ENCODE peak calls at places on chromosomes 16 and 17, in four cellular contexts. One of them, this sample, is unnamed.

GRCh38 chr17:73698966-73699365 is 54.7 kb upstream of the SDK2 start:
- DNase-seq in lower leg skin: peak; percentile 59
- DNase-seq in BJ: no peak
- DNase-seq in lung: no peak
- DNase-seq in this sample: no peak

GRCh38 chr16:14669776-14670175 is 24.3 kb downstream of the PLA2G10 start:
- DNase-seq in lower leg skin: no peak
- DNase-seq in BJ: no peak
- DNase-seq in lung: peak; percentile 57
- DNase-seq in this sample: no peak

GRCh38 chr17:59760164-59760563 is 52.7 kb downstream of the VMP1 start:
- DNase-seq in lower leg skin: no peak
- DNase-seq in BJ: no peak
- DNase-seq in lung: no peak
- DNase-seq in this sample: no peak

GRCh38 chr16:66502020-66502913 is 47.7 kb downstream of the TK2 start:
- DNase-seq in lower leg skin: peak; percentile 95
- DNase-seq in BJ: no peak
- DNase-seq in lung: peak; percentile 77
- DNase-seq in this sample: peak; percentile 92

GRCh38 chr17:8726951-8727555 is 17.6 kb downstream of the CCDC42 start:
- DNase-seq in lower leg skin: peak; percentile 85
- DNase-seq in BJ: no peak
- DNase-seq in lung: no peak
- DNase-seq in this sample: peak; percentile 75

GRCh38 chr16:2003827-2004641 is 5.6 kb downstream of the ZNF598 start:
- DNase-seq in lower leg skin: peak; percentile 95
- DNase-seq in BJ: peak; percentile 12
- DNase-seq in lung: peak; percentile 90
- DNase-seq in this sample: peak; percentile 77

GRCh38 chr16:4160663-4161436 is 44.6 kb upstream of the ADCY9 start:
- DNase-seq in lower leg skin: no peak
- DNase-seq in BJ: no peak
- DNase-seq in lung: no peak
- DNase-seq in this sample: no peak

GRCh38 chr17:39866013-39866730 is 1.8 kb upstream of the ZPBP2 start:
- DNase-seq in lower leg skin: no peak
- DNase-seq in BJ: no peak
- DNase-seq in lung: no peak
- DNase-seq in this sample: no peak

GRCh38 chr17:39225974-39226683 is 384 bp upstream of the STAC2 start:
- DNase-seq in lower leg skin: peak; percentile 93
- DNase-seq in BJ: no peak
- DNase-seq in lung: no peak
- DNase-seq in this sample: peak; percentile 97

GRCh38 chr16:24668481-24669001 is 60.9 kb upstream of the TNRC6A start:
- DNase-seq in lower leg skin: no peak
- DNase-seq in BJ: peak; percentile 57
- DNase-seq in lung: no peak
- DNase-seq in this sample: peak; percentile 56

GRCh38 chr16:62475573-62475972 is 439.3 kb upstream of the CDH8 start:
- DNase-seq in lower leg skin: peak; percentile 46
- DNase-seq in BJ: no peak
- DNase-seq in lung: no peak
- DNase-seq in this sample: no peak

GRCh38 chr16:12958366-12958765 is 57.0 kb downstream of the SHISA9 start:
- DNase-seq in lower leg skin: no peak
- DNase-seq in BJ: no peak
- DNase-seq in lung: no peak
- DNase-seq in this sample: no peak

GRCh38 chr16:68235882-68236803 is at the start of gene ESRP2:
- DNase-seq in lower leg skin: peak; percentile 93
- DNase-seq in BJ: no peak
- DNase-seq in lung: peak; percentile 86
- DNase-seq in this sample: no peak

GRCh38 chr17:29004081-29004692 is 1.6 kb downstream of the SEZ6 start:
- DNase-seq in lower leg skin: no peak
- DNase-seq in BJ: no peak
- DNase-seq in lung: no peak
- DNase-seq in this sample: no peak

DNA sequence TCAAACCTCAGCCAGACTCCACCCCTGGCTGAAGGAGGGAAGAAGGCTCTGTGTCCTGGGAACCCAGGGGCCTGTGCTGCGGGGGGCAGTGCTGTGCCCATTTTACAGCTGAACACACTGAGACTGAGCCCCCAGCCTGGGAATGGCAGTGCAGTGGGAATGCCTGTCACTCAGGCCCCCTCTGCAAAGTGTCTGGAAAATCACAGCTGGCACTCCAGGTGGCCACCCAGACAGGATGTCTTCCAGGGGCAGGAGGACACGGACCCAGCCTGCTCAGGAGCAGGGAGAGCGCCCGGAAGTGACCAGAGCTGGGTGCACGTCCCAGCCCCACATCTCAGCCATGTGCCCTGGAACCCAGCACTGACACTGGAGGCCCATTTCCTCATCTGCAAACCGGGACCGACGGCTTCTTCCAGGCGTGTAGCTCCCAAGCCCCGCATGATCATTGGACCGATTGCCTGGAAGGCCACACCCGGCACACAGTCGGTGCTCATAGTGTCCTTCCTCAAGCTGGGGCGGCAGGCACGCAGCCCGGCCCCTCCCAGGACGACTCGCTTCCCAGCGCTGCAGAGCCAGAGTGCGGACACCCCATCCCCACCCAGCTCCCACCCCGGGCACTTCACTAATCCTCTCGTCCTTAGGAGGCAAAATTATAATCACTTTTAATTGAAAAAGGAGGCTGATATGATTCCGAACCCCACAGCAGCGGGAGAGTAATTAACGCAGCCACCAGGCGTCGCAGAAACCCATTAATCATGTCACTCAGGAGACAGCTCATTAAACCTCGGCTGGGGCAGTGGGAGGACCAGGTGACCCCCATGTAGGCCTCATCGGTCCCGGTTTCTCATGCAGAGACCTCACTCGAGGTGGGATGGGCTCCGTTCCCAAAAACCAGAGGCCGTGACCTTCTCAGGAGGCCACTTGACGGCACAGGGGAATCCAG is 32.9 kb downstream of the ZNF469 start:
- DNase-seq in lower leg skin: no peak
- DNase-seq in BJ: no peak
- DNase-seq in lung: no peak
- DNase-seq in this sample: no peak
- TF ChIP-seq CTCF in lower leg skin: no peak
- TF ChIP-seq CTCF in BJ: no peak
- TF ChIP-seq CTCF in lung: no peak
- TF ChIP-seq CTCF in this sample: no peak

DNA sequence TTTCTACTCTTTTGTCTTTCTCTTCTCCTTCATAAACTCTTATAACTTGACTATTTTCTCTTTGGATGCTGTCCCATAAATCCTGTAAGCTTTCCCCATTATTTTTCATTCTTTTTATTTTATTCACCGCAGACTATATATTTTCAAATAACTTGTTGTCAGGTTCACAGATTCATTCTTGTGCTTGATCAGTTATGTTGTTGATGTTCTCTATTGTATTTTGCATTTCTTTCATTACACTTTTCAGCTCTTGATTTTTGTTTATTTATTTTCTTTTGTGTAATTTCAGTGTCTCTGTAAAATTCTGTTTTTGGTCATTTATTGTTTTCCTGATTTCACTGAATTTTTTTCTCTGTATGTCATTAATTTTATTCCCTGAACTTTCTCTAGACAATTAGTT is 49.2 kb downstream of the EFCAB13 start:
- DNase-seq in lower leg skin: no peak
- DNase-seq in BJ: no peak
- DNase-seq in lung: no peak
- DNase-seq in this sample: no peak
- H3K4me3 ChIP-seq in lower leg skin: no peak overlapping the region
- H3K4me3 ChIP-seq in BJ: no peak overlapping the region
- H3K4me3 ChIP-seq in lung: no peak overlapping the region
- H3K4me3 ChIP-seq in this sample: no peak overlapping the region

GRCh38 chr16:57781741-57782606 is 20.3 kb downstream of the KIFC3 start:
- DNase-seq in lower leg skin: no peak
- DNase-seq in BJ: no peak
- DNase-seq in lung: no peak
- DNase-seq in this sample: no peak
- TF ChIP-seq CTCF in lower leg skin: no peak
- TF ChIP-seq CTCF in BJ: no peak
- TF ChIP-seq CTCF in lung: no peak
- TF ChIP-seq CTCF in this sample: no peak

GRCh38 chr16:81008151-81008789 is 1.3 kb downstream of the CENPN start:
- DNase-seq in lower leg skin: no peak
- DNase-seq in BJ: no peak
- DNase-seq in lung: no peak
- DNase-seq in this sample: no peak
- H3K4me3 ChIP-seq in lower leg skin: peak overlapping the region; percentile 96
- H3K4me3 ChIP-seq in BJ: peak overlapping the region; percentile 95
- H3K4me3 ChIP-seq in lung: peak overlapping the region; percentile 98
- H3K4me3 ChIP-seq in this sample: peak overlapping the region; percentile 67

GRCh38 chr16:56288019-56288418 is 96.7 kb downstream of the GNAO1 start:
- DNase-seq in lower leg skin: no peak
- DNase-seq in BJ: no peak
- DNase-seq in lung: no peak
- DNase-seq in this sample: no peak

GRCh38 chr16:56289862-56290261 is 98.6 kb downstream of the GNAO1 start:
- DNase-seq in lower leg skin: no peak
- DNase-seq in BJ: no peak
- DNase-seq in lung: no peak
- DNase-seq in this sample: no peak

GRCh38 chr16:56294014-56294413 is 102.7 kb downstream of the GNAO1 start:
- DNase-seq in lower leg skin: no peak
- DNase-seq in BJ: no peak
- DNase-seq in lung: no peak
- DNase-seq in this sample: no peak

GRCh38 chr16:56286819-56287218 is 95.5 kb downstream of the GNAO1 start:
- DNase-seq in lower leg skin: no peak
- DNase-seq in BJ: no peak
- DNase-seq in lung: no peak
- DNase-seq in this sample: no peak

DNA sequence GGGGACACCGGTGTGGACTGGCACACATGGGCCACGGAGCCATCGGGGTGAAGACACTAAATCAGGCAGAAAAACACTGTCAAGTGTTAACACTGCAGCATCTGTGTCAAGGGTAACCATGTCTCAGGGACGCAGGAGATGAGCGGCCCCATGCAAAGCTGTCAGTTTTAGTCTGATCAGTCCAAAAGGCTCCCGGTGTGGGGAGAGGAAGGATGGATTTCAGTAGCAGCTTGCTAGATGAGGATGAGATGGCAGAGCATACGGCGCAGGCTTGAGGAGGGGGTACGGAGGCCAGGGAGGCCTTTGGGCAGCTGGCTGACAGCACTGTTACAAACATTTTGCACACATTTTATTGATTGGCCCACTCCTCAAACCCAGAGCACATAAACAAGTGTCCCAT is 98.1 kb downstream of the GNAO1 start:
- DNase-seq in lower leg skin: no peak
- DNase-seq in BJ: no peak
- DNase-seq in lung: no peak
- DNase-seq in this sample: no peak
- TF ChIP-seq CTCF in lower leg skin: no peak
- TF ChIP-seq CTCF in BJ: no peak
- TF ChIP-seq CTCF in lung: no peak
- TF ChIP-seq CTCF in this sample: no peak

GRCh38 chr17:4744999-4745969 is 5.6 kb upstream of the CXCL16 start:
- DNase-seq in lower leg skin: no peak
- DNase-seq in BJ: no peak
- DNase-seq in lung: no peak
- DNase-seq in this sample: no peak
- H3K4me3 ChIP-seq in lower leg skin: no peak overlapping the region
- H3K4me3 ChIP-seq in BJ: no peak overlapping the region
- H3K4me3 ChIP-seq in lung: no peak overlapping the region
- H3K4me3 ChIP-seq in this sample: no peak overlapping the region